ENCODE peak calls at places on chromosomes 5 and 9, in seven cellular contexts. L, C, I, R, M, A and W are unnamed samples.

GRCh38 chr5:112548246-112548982 is 129.3 kb upstream of the EPB41L4A start:
- DNase-seq in I (peak; percentile 64), L (no peak), C (peak; percentile 82), R (peak; percentile 89), A (no peak), M (no peak), W (peak; percentile 48)

GRCh38 chr5:33311893-33312292 is 128.9 kb upstream of the TARS1 start:
- DNase-seq in I (peak; percentile 99), M (no peak), R (peak; percentile 94), L (no peak), C (no peak), A (no peak), W (peak; percentile 95)

GRCh38 chr5:168683247-168683926 is 104.2 kb upstream of the PANK3 start:
- DNase-seq in C (no peak), I (no peak), A (no peak), R (no peak), M (no peak), L (no peak), W (no peak)

GRCh38 chr9:82679488-82679887 is 383.5 kb downstream of the RASEF start:
- DNase-seq in R (no peak), M (no peak), A (no peak), L (no peak), C (no peak), I (no peak), W (no peak)

GRCh38 chr5:51382759-51383493 is at the start of gene ISL1:
- DNase-seq in I (peak; percentile 79), R (peak; percentile 77), A (peak; percentile 67), C (peak; percentile 93), M (peak; percentile 53), L (no peak), W (peak; percentile 98)

GRCh38 chr5:99724732-99725131 is 795.9 kb upstream of the CHD1 start:
- DNase-seq in M (no peak), L (no peak), I (no peak), R (no peak), C (no peak), A (no peak), W (no peak)

GRCh38 chr5:51053361-51053760 is 329.9 kb upstream of the ISL1 start:
- DNase-seq in I (no peak), A (no peak), C (peak; percentile 5), R (no peak), M (no peak), L (no peak), W (no peak)

GRCh38 chr9:22447607-22448305 is 1.1 kb downstream of the DMRTA1 start:
- DNase-seq in L (no peak), I (peak; percentile 55), M (no peak), C (peak; percentile 8), A (no peak), R (peak; percentile 17), W (peak; percentile 29)

GRCh38 chr9:138022121-138022741 is 144.6 kb downstream of the CACNA1B start:
- DNase-seq in L (no peak), M (no peak), C (peak; percentile 62), I (no peak), R (no peak), A (peak; percentile 27), W (no peak)

GRCh38 chr9:103444157-103444556 is 449.0 kb downstream of the CYLC2 start:
- DNase-seq in R (no peak), I (no peak), L (no peak), C (no peak), M (no peak), A (no peak), W (no peak)

GRCh38 chr9:36862206-36863145 is 171.6 kb downstream of the PAX5 start:
- DNase-seq in I (peak; percentile 30), R (peak; percentile 27), C (peak; percentile 72), A (peak; percentile 30), M (peak; percentile 73), L (peak; percentile 71), W (peak; percentile 50)

GRCh38 chr5:81254886-81255285 is 21.8 kb downstream of the CKMT2 start:
- DNase-seq in M (no peak), I (no peak), L (no peak), R (no peak), A (no peak), C (no peak), W (no peak)

GRCh38 chr9:16708638-16709435 is 161.6 kb downstream of the BNC2 start:
- DNase-seq in L (no peak), M (no peak), C (no peak), I (no peak), A (no peak), R (peak; percentile 81), W (no peak)

GRCh38 chr9:7186175-7186574 is 428.4 kb downstream of the KDM4C start:
- DNase-seq in L (no peak), A (no peak), C (no peak), I (no peak), M (no peak), R (no peak), W (peak; percentile 15)

GRCh38 chr9:40926404-40927259 is 201.8 kb downstream of the FOXD4L6 start:
- DNase-seq in M (no peak), L (no peak), C (no peak), R (no peak), A (no peak), I (no peak), W (no peak)

GRCh38 chr5:112418412-112419049 is 546 bp downstream of the EPB41L4A start:
- DNase-seq in R (peak; percentile 18), M (peak; percentile 42), I (no peak), C (no peak), L (no peak), A (no peak), W (peak; percentile 24)

GRCh38 chr9:107484117-107484723 is 5.3 kb downstream of the KLF4 start:
- DNase-seq in I (peak; percentile 74), C (peak; percentile 77), M (no peak), R (peak; percentile 81), A (no peak), L (no peak), W (peak; percentile 80)

GRCh38 chr5:134374234-134374633 is 2.9 kb downstream of the UBE2B start:
- DNase-seq in A (no peak), C (no peak), I (no peak), R (no peak), L (no peak), M (no peak), W (peak; percentile 14)

GRCh38 chr9:8858250-8859161 is 1058.9 kb upstream of the DMAC1 start:
- DNase-seq in C (peak; percentile 20), I (no peak), R (no peak), A (no peak), L (peak; percentile 57), M (peak; percentile 52), W (no peak)

GRCh38 chr5:55913396-55914140 is 62.4 kb downstream of the IL31RA start:
- DNase-seq in C (no peak), L (no peak), A (no peak), R (no peak), I (no peak), M (no peak), W (no peak)

GRCh38 chr9:78041971-78042370 is 10.4 kb upstream of the GNAQ start:
- DNase-seq in A (no peak), L (no peak), I (no peak), M (no peak), C (no peak), R (no peak), W (no peak)

GRCh38 chr9:97349400-97349799 is 41.9 kb downstream of the CCDC180 start:
- DNase-seq in A (no peak), M (no peak), R (no peak), I (no peak), C (no peak), L (no peak), W (no peak)

GRCh38 chr5:169157064-169157463 is 143.9 kb downstream of the SLIT3 start:
- DNase-seq in L (no peak), R (no peak), A (no peak), M (no peak), I (peak; percentile 30), C (peak; percentile 58), W (peak; percentile 53)

GRCh38 chr9:131348631-131349521 is 45.0 kb upstream of the PRRC2B start:
- DNase-seq in R (no peak), M (peak; percentile 17), L (peak; percentile 28), I (no peak), C (no peak), A (no peak), W (no peak)
- TF ChIP-seq CTCF in R (peak; percentile 14), M (no peak), L (no peak), I (no peak), C (no peak), A (no peak), W (no peak)

DNA sequence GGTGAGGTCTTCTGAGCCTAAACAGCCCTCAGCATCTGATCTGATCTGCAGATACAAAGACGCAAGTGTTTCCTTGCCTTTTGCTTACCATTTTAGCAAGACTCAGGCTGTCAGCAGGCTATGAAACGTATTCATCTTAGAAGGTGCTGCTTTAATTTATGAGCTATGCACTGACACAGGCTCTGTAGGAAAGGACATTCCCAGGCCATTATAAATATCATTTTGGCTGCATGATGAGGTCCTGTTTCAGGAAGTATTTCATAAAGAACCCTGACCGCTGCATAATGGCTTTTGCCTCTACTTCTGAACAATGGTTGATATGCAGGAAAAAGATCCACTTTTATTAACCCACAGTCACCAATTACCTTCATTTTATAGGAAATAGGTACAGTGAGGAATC is 98.4 kb upstream of the CAST start:
- DNase-seq in M (no peak), A (no peak), L (no peak), I (no peak), C (no peak), R (no peak), W (no peak)
- TF ChIP-seq CTCF in M (no peak), A (no peak), L (no peak), I (no peak), C (no peak), R (no peak), W (no peak)

GRCh38 chr5:36739751-36740221 is 133.4 kb downstream of the SLC1A3 start:
- DNase-seq in C (peak; percentile 79), A (peak; percentile 66), R (peak; percentile 64), I (peak; percentile 80), L (no peak), M (peak; percentile 46), W (peak; percentile 84)

GRCh38 chr5:36728697-36729543 is 122.5 kb downstream of the SLC1A3 start:
- DNase-seq in I (peak; percentile 71), L (no peak), M (no peak), C (peak; percentile 81), R (peak; percentile 73), A (no peak), W (peak; percentile 71)

GRCh38 chr5:36733183-36733582 is 126.8 kb downstream of the SLC1A3 start:
- DNase-seq in A (no peak), R (no peak), M (no peak), L (no peak), I (peak; percentile 51), C (no peak), W (peak; percentile 76)

GRCh38 chr5:36730537-36731216 is 124.3 kb downstream of the SLC1A3 start:
- DNase-seq in M (no peak), L (no peak), R (no peak), I (no peak), A (no peak), C (no peak), W (no peak)

GRCh38 chr5:36734422-36734821 is 128.0 kb downstream of the SLC1A3 start:
- DNase-seq in M (no peak), I (peak; percentile 38), C (peak; percentile 53), L (no peak), A (no peak), R (peak; percentile 18), W (peak; percentile 48)
- TF ChIP-seq CTCF in M (no peak), I (peak; percentile 21), C (peak; percentile 39), L (no peak), A (peak; percentile 7), R (peak; percentile 23), W (peak; percentile 41)

DNA sequence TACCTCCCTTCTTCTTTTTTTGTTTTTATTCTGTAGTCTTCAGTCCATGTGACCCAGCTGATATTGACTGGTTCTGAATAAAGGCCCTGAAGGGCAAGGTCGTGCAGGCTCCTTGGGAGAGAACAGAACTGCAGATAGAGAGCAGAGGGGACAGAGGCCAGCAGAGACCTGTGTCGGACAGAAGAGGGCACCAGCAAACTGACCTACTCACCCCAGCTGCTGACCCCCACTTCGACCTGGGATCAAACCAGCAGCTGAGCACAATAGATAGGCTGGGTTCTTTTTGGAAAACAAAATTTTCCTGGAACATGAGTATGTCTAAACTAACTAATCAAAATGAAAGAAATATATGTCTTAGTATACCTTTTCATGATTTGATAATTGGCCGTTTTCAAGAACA is 695.1 kb downstream of the NR2F1-AS1 start:
- DNase-seq in I (no peak), A (no peak), R (no peak), L (no peak), C (no peak), M (no peak), W (no peak)
- TF ChIP-seq CTCF in I (no peak), A (peak; percentile 14), R (no peak), L (peak; percentile 1), C (peak; percentile 23), M (no peak), W (no peak)